ENCODE peak calls at places on chromosomes 13 and 19, in nine cellular contexts. D is heart left ventricle; L is A673; X is effector memory CD4-positive, alpha-beta T cell; S is CD8-positive, alpha-beta memory T cell; G is sigmoid colon; R is foreskin keratinocyte; I is thyroid gland; A is tibial nerve. Y is an unnamed sample. For H3K4me1, the result is how much of the 10 kb centered on the place peaks cover.

GRCh38 chr13:68358218-68358817 is 1128.2 kb upstream of the PCDH9 start:
- DNase-seq in D (no peak), L (no peak), G (no peak), R (no peak), X (no peak), S (no peak), I (no peak), A (no peak), Y (no peak)

GRCh38 chr19:31512403-31512970 is 163.3 kb upstream of the TSHZ3 start:
- DNase-seq in S (no peak), X (no peak), D (no peak), R (no peak), I (no peak), A (no peak), L (no peak), G (no peak), Y (peak)

GRCh38 chr19:11067356-11068113 is 21.7 kb upstream of the LDLR start:
- DNase-seq in G (no peak), S (no peak), R (no peak), A (no peak), L (no peak), I (no peak), X (no peak), D (no peak), Y (no peak)

GRCh38 chr13:51806571-51806970 is 2.6 kb upstream of the DHRS12 start:
- DNase-seq in G (no peak), I (no peak), L (peak), D (no peak), R (no peak), S (no peak), A (no peak), X (no peak), Y (no peak)

GRCh38 chr19:50909240-50910070 is 1.7 kb downstream of the KLK4 start:
- DNase-seq in S (no peak), G (no peak), X (no peak), A (peak), R (no peak), L (peak), D (no peak), I (peak), Y (no peak)

GRCh38 chr13:34587586-34587985 is 354.5 kb upstream of the NBEA start:
- DNase-seq in D (no peak), L (peak), A (no peak), G (no peak), S (no peak), R (no peak), X (no peak), I (no peak), Y (no peak)

GRCh38 chr13:28318418-28318995 is 176.4 kb downstream of the FLT1 start:
- DNase-seq in D (no peak), A (no peak), I (no peak), X (no peak), R (no peak), L (no peak), G (no peak), S (no peak), Y (no peak)

GRCh38 chr13:24301434-24301833 is 7.9 kb upstream of the C1QTNF9 start:
- DNase-seq in D (no peak), S (no peak), G (peak), R (no peak), I (no peak), X (no peak), A (no peak), L (no peak), Y (no peak)

GRCh38 chr13:71798723-71799122 is 68.3 kb downstream of the DACH1 start:
- DNase-seq in G (no peak), R (no peak), A (no peak), I (no peak), X (no peak), D (no peak), S (no peak), L (no peak), Y (no peak)

GRCh38 chr13:85828094-85828684 is 29.0 kb upstream of the SLITRK6 start:
- DNase-seq in D (no peak), G (no peak), R (no peak), S (no peak), L (peak), I (no peak), A (no peak), X (no peak), Y (no peak)

GRCh38 chr19:12774588-12775555 is at the start of gene HOOK2:
- DNase-seq in G (peak), I (peak), R (peak), S (peak), D (no peak), X (peak), A (peak), L (no peak), Y (no peak)

GRCh38 chr19:3295581-3295980 is 70.8 kb upstream of the NFIC start:
- DNase-seq in L (no peak), D (no peak), I (no peak), R (no peak), S (no peak), A (no peak), X (no peak), G (no peak), Y (no peak)

GRCh38 chr13:46721054-46721453 is 75.9 kb downstream of the ESD start:
- DNase-seq in D (peak), G (no peak), R (no peak), L (peak), S (peak), A (no peak), I (peak), X (no peak), Y (no peak)

GRCh38 chr19:12065100-12065538 is 588 bp downstream of the ZNF844 start:
- DNase-seq in I (peak), G (peak), D (no peak), R (no peak), A (no peak), L (peak), S (no peak), X (no peak), Y (no peak)

GRCh38 chr13:43266953-43267615 is 243.7 kb downstream of the DNAJC15 start:
- DNase-seq in X (no peak), D (no peak), A (no peak), S (no peak), G (no peak), R (no peak), L (no peak), I (no peak), Y (no peak)

GRCh38 chr19:15616183-15616582 is 1.2 kb downstream of the CYP4F8 start:
- DNase-seq in A (no peak), L (no peak), I (no peak), D (no peak), S (no peak), R (no peak), X (no peak), G (no peak), Y (no peak)

GRCh38 chr13:46569471-46569870 is 16.5 kb downstream of the LRCH1 start:
- DNase-seq in L (no peak), X (no peak), S (no peak), I (no peak), A (no peak), R (no peak), G (no peak), D (no peak), Y (no peak)

GRCh38 chr19:52170863-52171320 is 529 bp downstream of the ZNF836 start:
- DNase-seq in L (peak), S (no peak), D (peak), G (peak), R (no peak), A (no peak), X (no peak), I (peak), Y (no peak)

GRCh38 chr19:33506498-33506897 is 15.1 kb downstream of the PEPD start:
- DNase-seq in G (no peak), S (no peak), D (no peak), X (no peak), A (no peak), R (no peak), L (no peak), I (no peak), Y (no peak)

GRCh38 chr13:73273737-73274136 is 214.9 kb downstream of the KLF5 start:
- DNase-seq in I (no peak), G (no peak), L (peak), X (no peak), S (no peak), R (peak), A (no peak), D (no peak), Y (no peak)

GRCh38 chr13:46846736-46847135 is 49.8 kb upstream of the ESD start:
- DNase-seq in R (no peak), S (no peak), L (no peak), D (no peak), A (no peak), X (no peak), I (no peak), G (no peak), Y (no peak)

GRCh38 chr13:94703271-94703670 is 9.1 kb downstream of the SOX21 start:
- DNase-seq in A (no peak), L (no peak), S (no peak), G (no peak), X (no peak), D (no peak), R (no peak), I (no peak), Y (no peak)

DNA sequence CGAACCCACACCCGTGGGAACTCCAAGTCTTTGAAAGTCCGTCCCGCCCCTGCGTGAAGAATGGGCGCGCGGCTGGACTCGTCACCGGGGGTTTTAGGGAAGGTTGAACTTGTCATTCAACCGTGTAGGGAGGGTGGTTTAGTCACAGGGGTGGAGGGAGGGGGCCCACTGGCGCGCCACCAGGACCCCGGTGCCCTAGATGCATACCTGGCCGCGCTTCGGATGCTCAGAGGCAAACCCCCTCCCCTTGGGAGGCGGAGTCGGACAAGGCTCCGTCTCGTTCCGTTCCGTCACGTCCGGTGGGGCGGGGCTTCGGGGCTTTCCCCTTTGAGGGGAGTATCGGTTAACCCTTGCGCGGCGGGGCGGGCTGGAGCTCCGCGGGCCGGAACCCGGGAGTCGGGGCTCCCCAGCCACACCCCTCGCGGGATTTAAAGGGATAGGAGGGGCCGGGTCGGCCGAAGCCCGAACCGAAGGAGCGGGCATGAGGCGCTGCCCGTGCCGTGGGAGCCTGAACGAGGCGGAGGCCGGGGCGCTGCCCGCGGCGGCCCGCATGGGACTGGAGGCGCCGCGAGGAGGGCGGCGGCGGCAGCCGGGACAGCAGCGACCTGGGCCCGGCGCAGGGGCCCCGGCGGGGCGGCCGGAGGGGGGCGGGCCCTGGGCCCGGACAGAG is at the start of the genes COQ8B and ITPKC:
- DNase-seq in S (peak), R (peak), I (peak), L (peak), D (peak), X (peak), A (peak), G (peak), Y (peak)
- H3K4me1 ChIP-seq in S (half or more), R (under half), I (under half), L (under half), D (half or more), X (under half), A (under half), G (half or more), Y (under half)

GRCh38 chr19:18487576-18488402 is 34.1 kb downstream of the ELL start:
- DNase-seq in D (no peak), R (no peak), L (no peak), X (no peak), A (no peak), G (no peak), S (no peak), I (no peak), Y (no peak)
- H3K4me1 ChIP-seq in D (half or more), R (under half), L (under half), X (under half), A (half or more), G (under half), S (half or more), I (half or more), Y (under half)

GRCh38 chr13:99264053-99264452 is 5.9 kb upstream of the GPR18 start:
- DNase-seq in G (no peak), I (no peak), X (no peak), S (no peak), D (no peak), R (no peak), L (no peak), A (no peak), Y (no peak)

GRCh38 chr13:99265823-99266426 is 7.7 kb upstream of the GPR18 start:
- DNase-seq in L (peak), D (no peak), A (no peak), S (no peak), I (no peak), X (no peak), G (no peak), R (no peak), Y (no peak)

GRCh38 chr13:99265162-99265822 is 7.1 kb upstream of the GPR18 start:
- DNase-seq in G (no peak), I (no peak), A (no peak), R (no peak), X (no peak), D (no peak), S (no peak), L (no peak), Y (no peak)

GRCh38 chr13:99261040-99261439 is 2.9 kb upstream of the GPR18 start:
- DNase-seq in A (no peak), S (no peak), I (no peak), L (peak), R (no peak), G (no peak), X (no peak), D (no peak), Y (no peak)

DNA sequence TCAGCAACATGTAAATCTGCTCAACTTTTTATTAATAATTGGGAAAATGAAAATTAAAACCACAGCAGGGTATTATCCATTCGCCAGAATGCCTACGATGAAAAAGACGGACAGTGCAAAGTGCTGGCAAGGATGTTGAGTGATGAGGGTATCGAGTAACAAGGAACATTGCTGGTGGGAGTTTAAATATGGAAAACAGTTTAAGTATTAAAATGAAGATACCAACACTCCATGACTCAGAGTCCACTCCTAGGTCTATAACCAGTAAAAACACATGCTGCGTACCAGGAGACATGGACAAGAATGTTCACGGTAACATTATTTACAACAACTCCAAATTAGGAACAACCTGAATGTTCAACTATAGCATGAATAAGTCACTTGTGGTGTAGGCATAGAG is 5.2 kb upstream of the GPR18 start:
- DNase-seq in A (no peak), S (no peak), R (no peak), G (no peak), L (no peak), X (no peak), D (no peak), I (no peak), Y (no peak)
- H3K4me1 ChIP-seq in A (under half), S (half or more), R (under half), G (under half), L (under half), X (under half), D (under half), I (under half), Y (under half)

GRCh38 chr19:44750713-44751112 is 2.2 kb downstream of the BCL3 start:
- DNase-seq in X (no peak), R (no peak), S (no peak), D (no peak), G (no peak), I (no peak), L (no peak), A (no peak), Y (no peak)

GRCh38 chr19:44747739-44748425 is 626 bp upstream of the BCL3 start:
- DNase-seq in R (peak), S (no peak), D (peak), G (peak), A (no peak), X (no peak), L (peak), I (peak), Y (peak)

GRCh38 chr19:44748426-44749254 is at the start of gene BCL3:
- DNase-seq in D (peak), S (peak), L (no peak), R (no peak), X (peak), A (no peak), I (peak), G (peak), Y (no peak)

GRCh38 chr19:44749318-44749717 is 810 bp downstream of the BCL3 start:
- DNase-seq in S (no peak), R (no peak), I (no peak), A (no peak), D (no peak), G (no peak), L (no peak), X (no peak), Y (no peak)

GRCh38 chr19:44749994-44750393 is 1.5 kb downstream of the BCL3 start:
- DNase-seq in D (no peak), S (no peak), X (no peak), R (no peak), I (no peak), A (no peak), L (no peak), G (no peak), Y (no peak)
- H3K4me1 ChIP-seq in D (half or more), S (half or more), X (half or more), R (under half), I (half or more), A (half or more), L (under half), G (half or more), Y (half or more)

DNA sequence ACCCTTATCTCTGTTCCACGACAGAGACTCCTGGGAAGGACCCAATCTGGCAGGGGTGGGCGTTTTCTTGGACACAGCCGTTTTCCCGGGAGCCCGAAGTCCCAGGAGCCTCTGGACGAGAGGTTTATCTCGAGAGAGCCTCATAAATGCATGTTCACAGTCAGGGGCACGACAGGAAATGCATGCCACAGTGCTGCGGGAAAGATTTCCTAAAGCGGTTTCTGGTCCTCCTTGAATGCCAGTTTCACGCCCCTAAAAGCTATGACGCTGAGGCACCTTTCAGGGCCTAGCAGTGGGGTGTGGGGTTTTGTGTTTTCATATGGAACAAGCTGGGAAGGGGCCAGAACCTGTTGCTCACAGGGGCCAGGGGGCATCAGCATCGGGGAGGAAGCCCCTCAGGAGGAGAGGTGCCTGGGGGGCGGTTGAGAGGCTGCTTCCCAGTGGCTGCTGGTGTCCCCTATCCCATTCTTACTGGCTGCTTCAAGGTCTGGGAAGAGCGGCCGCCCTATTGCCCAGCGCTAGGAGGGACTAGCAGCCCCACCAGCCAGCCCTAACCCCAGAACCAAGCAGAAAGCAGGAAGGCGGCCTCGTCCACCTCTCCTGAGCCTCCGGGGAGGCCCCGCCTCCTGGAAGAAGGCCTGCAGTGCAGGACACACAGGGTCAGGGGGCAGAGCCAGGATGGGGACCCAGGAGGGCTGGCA is 157.0 kb downstream of the KDM4B start:
- DNase-seq in G (no peak), S (no peak), A (no peak), I (no peak), L (peak), X (no peak), D (no peak), R (no peak), Y (no peak)
- H3K4me1 ChIP-seq in G (under half), S (under half), A (under half), I (under half), L (under half), X (under half), D (under half), R (under half), Y (under half)

GRCh38 chr19:8631425-8631819 is 989 bp downstream of the NFILZ start:
- DNase-seq in R (no peak), G (no peak), D (no peak), I (no peak), X (no peak), L (peak), A (no peak), S (no peak), Y (no peak)
- H3K4me1 ChIP-seq in R (under half), G (under half), D (under half), I (under half), X (under half), L (under half), A (under half), S (under half), Y (under half)

GRCh38 chr13:79749556-79749955 is 268.6 kb downstream of the NDFIP2 start:
- DNase-seq in L (no peak), I (no peak), G (no peak), S (no peak), A (no peak), X (no peak), R (no peak), D (no peak), Y (no peak)
- H3K4me1 ChIP-seq in L (half or more), I (under half), G (under half), S (under half), A (under half), X (under half), R (under half), D (under half), Y (under half)

Y was measured in right atrium auricular region.